ENCODE peak calls at places on chromosomes 11 and 22, in four cellular contexts. J is WTC11, O is K562, L is GM12878. C is an unnamed sample.
A peak's percentile ranks its signal among the peaks of the same experiment; 100 is the strongest.

GRCh38 chr11:71252782-71253730 is 679 bp upstream of the SHANK2 start:
- DNase-seq in J (peak; percentile 52), O (no peak), L (no peak), C (peak; percentile 97)

GRCh38 chr11:66045177-66045639 is 3.8 kb downstream of the GAL3ST3 start:
- DNase-seq in J (peak; percentile 93), L (no peak), O (peak; percentile 97), C (peak; percentile 65)

GRCh38 chr11:118572914-118573550 is 823 bp downstream of the ARCN1 start:
- DNase-seq in J (no peak), O (peak; percentile 74), L (peak; percentile 15), C (peak; percentile 27)

GRCh38 chr11:130531061-130531460 is 82.6 kb downstream of the ADAMTS15 start:
- DNase-seq in J (no peak), L (no peak), O (no peak), C (no peak)

GRCh38 chr11:13368041-13368446 is 90.5 kb downstream of the BMAL1 start:
- DNase-seq in L (no peak), J (no peak), O (no peak), C (peak; percentile 9)

GRCh38 chr11:123018702-123019101 is 37.1 kb upstream of the BSX start:
- DNase-seq in J (no peak), L (no peak), O (no peak), C (no peak)

GRCh38 chr11:19814421-19814820 is 101.8 kb downstream of the NAV2 start:
- DNase-seq in J (peak; percentile 34), L (no peak), O (no peak), C (no peak)

GRCh38 chr11:119697882-119698281 is 31.1 kb downstream of the NECTIN1 start:
- DNase-seq in L (no peak), O (no peak), J (no peak), C (no peak)

GRCh38 chr11:104043137-104043536 is 6.7 kb downstream of the DDI1 start:
- DNase-seq in L (no peak), O (no peak), J (no peak), C (no peak)

GRCh38 chr11:19816040-19816439 is 103.4 kb downstream of the NAV2 start:
- DNase-seq in O (no peak), J (no peak), L (no peak), C (no peak)

GRCh38 chr22:19168088-19168890 is 10.2 kb downstream of the SLC25A1 start:
- DNase-seq in L (no peak), J (no peak), O (no peak), C (no peak)

GRCh38 chr11:73326929-73327811 is 19.1 kb downstream of the ARHGEF17 start:
- DNase-seq in L (peak; percentile 73), O (no peak), J (no peak), C (no peak)

GRCh38 chr22:16781074-16781763 is 44.0 kb downstream of the XKR3 start:
- DNase-seq in O (no peak), J (no peak), L (no peak), C (no peak)

GRCh38 chr11:3148990-3149851 is 15.9 kb downstream of the OSBPL5 start:
- DNase-seq in J (no peak), O (no peak), L (no peak), C (no peak)

GRCh38 chr11:17508816-17509215 is 32.2 kb upstream of the ABCC8 start:
- DNase-seq in L (no peak), J (no peak), O (no peak), C (no peak)

GRCh38 chr11:46369458-46370152 is 11.9 kb upstream of the MDK start:
- DNase-seq in O (peak; percentile 71), L (no peak), J (peak; percentile 82), C (peak; percentile 70)

GRCh38 chr11:62755086-62755615 is 1.2 kb upstream of the ZBTB3 start:
- DNase-seq in O (no peak), J (no peak), L (no peak), C (peak; percentile 37)

GRCh38 chr11:35236667-35237003 is 97.7 kb downstream of the CD44 start:
- DNase-seq in O (no peak), L (no peak), J (no peak), C (no peak)

DNA sequence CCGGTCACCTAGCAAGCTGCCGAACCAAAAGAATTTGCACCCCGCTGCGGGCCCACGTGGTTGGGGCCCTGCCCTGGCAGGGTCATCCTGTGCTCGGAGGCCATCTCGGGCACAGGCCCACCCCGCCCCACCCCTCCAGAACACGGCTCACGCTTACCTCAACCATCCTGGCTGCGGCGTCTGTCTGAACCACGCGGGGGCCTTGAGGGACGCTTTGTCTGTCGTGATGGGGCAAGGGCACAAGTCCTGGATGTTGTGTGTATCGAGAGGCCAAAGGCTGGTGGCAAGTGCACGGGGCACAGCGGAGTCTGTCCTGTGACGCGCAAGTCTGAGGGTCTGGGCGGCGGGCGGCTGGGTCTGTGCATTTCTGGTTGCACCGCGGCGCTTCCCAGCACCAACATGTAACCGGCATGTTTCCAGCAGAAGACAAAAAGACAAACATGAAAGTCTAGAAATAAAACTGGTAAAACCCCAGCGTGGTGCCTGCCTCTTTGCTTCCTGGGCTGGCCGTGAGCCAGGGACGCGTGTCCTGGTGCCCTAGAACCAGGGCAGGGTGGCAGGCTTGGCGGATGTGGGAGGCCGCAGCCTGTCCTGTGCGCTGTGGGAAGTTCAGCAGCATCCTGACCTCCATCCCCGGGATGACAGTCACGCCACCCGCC is 13.2 kb downstream of the CCND1 start:
- DNase-seq in O (no peak), L (no peak), J (no peak), C (no peak)
- TF ChIP-seq ETV6 in O (no peak), L (no peak), J (no peak), C (no peak)

GRCh38 chr11:108670381-108670930 is 5.6 kb downstream of the DDX10 start:
- DNase-seq in L (no peak), J (no peak), O (no peak), C (no peak)
- TF ChIP-seq ETV6 in L (no peak), J (no peak), O (no peak), C (no peak)

DNA sequence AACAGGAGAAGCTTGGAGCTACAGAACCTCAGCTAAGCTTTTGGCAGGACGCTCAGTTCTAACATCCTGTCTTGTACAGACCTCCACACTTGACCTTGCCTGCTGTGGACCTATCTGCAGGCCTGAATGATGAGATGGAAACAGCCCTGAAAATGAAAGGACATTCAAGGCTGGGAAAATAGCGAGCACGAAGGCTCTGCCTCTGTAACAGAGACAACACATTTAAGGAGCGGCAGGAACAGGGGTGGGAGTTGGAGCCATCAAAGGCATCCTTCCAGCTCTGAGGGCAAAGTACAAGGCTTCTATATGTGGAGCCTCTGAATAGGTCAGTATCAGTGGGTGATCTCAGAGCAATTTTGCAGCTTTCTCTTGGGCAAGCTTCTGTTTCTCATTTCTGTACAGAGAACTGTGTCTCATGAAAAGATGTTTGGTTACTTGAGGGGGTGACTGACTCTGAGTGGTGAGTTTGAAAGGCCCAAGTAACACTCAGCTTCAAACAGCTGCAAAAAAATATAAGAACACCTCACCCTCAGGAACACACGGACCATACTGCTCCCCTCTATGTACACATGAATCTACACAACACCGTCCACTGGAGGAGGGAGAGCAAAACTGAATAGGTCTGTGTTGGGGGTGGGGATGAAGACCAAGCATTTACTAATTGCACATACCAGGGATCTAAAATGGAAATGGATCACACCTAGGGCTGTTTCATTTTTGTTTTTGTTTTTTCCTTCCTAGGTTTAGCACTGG is 101.6 kb downstream of the CCDC81 start:
- DNase-seq in L (no peak), J (no peak), O (no peak), C (peak; percentile 89)
- TF ChIP-seq ETV6 in L (no peak), J (no peak), O (no peak), C (no peak)

GRCh38 chr11:126419801-126420729 is 64.6 kb downstream of the ST3GAL4 start:
- DNase-seq in J (no peak), L (peak; percentile 60), O (peak; percentile 79), C (no peak)
- TF ChIP-seq ETV6 in J (no peak), L (no peak), O (peak; percentile 65), C (no peak)

DNA sequence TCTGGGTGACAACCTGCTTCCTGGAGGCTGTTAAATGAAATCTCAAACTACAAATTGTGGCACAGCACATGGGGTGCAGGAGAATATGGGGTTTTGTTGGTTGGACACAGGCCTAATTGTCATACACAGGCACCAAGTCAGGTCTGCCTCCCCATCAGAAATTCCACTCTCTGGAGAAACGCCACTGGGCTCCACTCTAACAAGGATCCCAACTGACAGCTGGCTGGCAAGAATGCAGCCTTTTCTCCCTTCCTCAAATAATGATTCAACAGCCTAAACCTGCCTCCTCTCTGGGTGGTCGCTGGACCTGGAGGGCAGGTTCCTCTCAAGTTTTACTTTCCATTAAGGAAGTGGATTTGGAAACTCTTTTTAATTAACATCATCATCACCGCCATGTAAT is 177.9 kb upstream of the NARS2 start:
- DNase-seq in O (no peak), L (no peak), J (no peak), C (no peak)
- TF ChIP-seq ETV6 in O (no peak), L (no peak), J (no peak), C (no peak)

GRCh38 chr11:1402355-1402754 is 12.6 kb downstream of the BRSK2 start:
- DNase-seq in J (no peak), L (no peak), O (peak; percentile 27), C (no peak)

GRCh38 chr11:1401001-1401445 is 11.3 kb downstream of the BRSK2 start:
- DNase-seq in L (no peak), O (no peak), J (no peak), C (no peak)

GRCh38 chr11:1400168-1401000 is 10.7 kb downstream of the BRSK2 start:
- DNase-seq in J (no peak), L (no peak), O (no peak), C (no peak)

GRCh38 chr11:1402776-1403620 is 13.3 kb downstream of the BRSK2 start:
- DNase-seq in O (no peak), J (no peak), L (no peak), C (no peak)

GRCh38 chr11:1401656-1402221 is 12.0 kb downstream of the BRSK2 start:
- DNase-seq in L (no peak), J (peak; percentile 85), O (peak; percentile 83), C (peak; percentile 30)
- TF ChIP-seq ETV6 in L (no peak), J (peak; percentile 92), O (no peak), C (peak; percentile 59)